ENCODE peak calls at places on chromosomes 5 and 9, in five cellular contexts. One of them, this sample, is unnamed.

GRCh38 chr9:122087406-122088200 is 5.5 kb downstream of the TTLL11 start:
- DNase-seq in heart left ventricle: no peak
- DNase-seq in DMS153: no peak
- DNase-seq in neuronal stem cell: no peak
- DNase-seq in sciatic nerve: no peak
- DNase-seq in this sample: no peak

GRCh38 chr5:35136386-35136785 is 88.6 kb upstream of the AGXT2 start:
- DNase-seq in neuronal stem cell: no peak
- DNase-seq in heart left ventricle: no peak
- DNase-seq in DMS153: no peak
- DNase-seq in sciatic nerve: no peak
- DNase-seq in this sample: no peak

GRCh38 chr5:131545856-131546255 is 89.2 kb downstream of the RAPGEF6 start:
- DNase-seq in sciatic nerve: no peak
- DNase-seq in heart left ventricle: no peak
- DNase-seq in neuronal stem cell: no peak
- DNase-seq in DMS153: no peak
- DNase-seq in this sample: no peak

GRCh38 chr9:93134018-93134739 is at the start of gene NINJ1:
- DNase-seq in heart left ventricle: peak
- DNase-seq in DMS153: no peak
- DNase-seq in sciatic nerve: peak
- DNase-seq in neuronal stem cell: peak
- DNase-seq in this sample: peak

GRCh38 chr5:140219068-140219971 is 44.3 kb downstream of the CYSTM1 start:
- DNase-seq in neuronal stem cell: no peak
- DNase-seq in heart left ventricle: no peak
- DNase-seq in sciatic nerve: no peak
- DNase-seq in DMS153: no peak
- DNase-seq in this sample: peak

GRCh38 chr5:163880307-163880706 is 374.9 kb downstream of the MAT2B start:
- DNase-seq in DMS153: no peak
- DNase-seq in sciatic nerve: no peak
- DNase-seq in neuronal stem cell: no peak
- DNase-seq in heart left ventricle: no peak
- DNase-seq in this sample: no peak

GRCh38 chr5:2883771-2884170 is 132.3 kb upstream of the IRX2 start:
- DNase-seq in sciatic nerve: no peak
- DNase-seq in DMS153: no peak
- DNase-seq in heart left ventricle: no peak
- DNase-seq in neuronal stem cell: no peak
- DNase-seq in this sample: peak

GRCh38 chr9:94097788-94098413 is 13.6 kb downstream of the PTPDC1 start:
- DNase-seq in DMS153: no peak
- DNase-seq in neuronal stem cell: no peak
- DNase-seq in sciatic nerve: no peak
- DNase-seq in heart left ventricle: no peak
- DNase-seq in this sample: no peak

GRCh38 chr5:130912088-130912487 is 253.0 kb downstream of the HINT1 start:
- DNase-seq in heart left ventricle: no peak
- DNase-seq in DMS153: no peak
- DNase-seq in neuronal stem cell: no peak
- DNase-seq in sciatic nerve: no peak
- DNase-seq in this sample: no peak

GRCh38 chr9:124213396-124213795 is 44.4 kb upstream of the NEK6 start:
- DNase-seq in sciatic nerve: no peak
- DNase-seq in DMS153: no peak
- DNase-seq in neuronal stem cell: no peak
- DNase-seq in heart left ventricle: no peak
- DNase-seq in this sample: no peak

GRCh38 chr5:112419596-112420110 is 576 bp upstream of the EPB41L4A start:
- DNase-seq in DMS153: peak
- DNase-seq in heart left ventricle: peak
- DNase-seq in sciatic nerve: peak
- DNase-seq in neuronal stem cell: peak
- DNase-seq in this sample: peak